ENCODE peak calls at places on chromosomes 7 and 10, in seven cellular contexts. T, W, R, S, F, C and K are unnamed samples.

GRCh38 chr10:35605191-35605590 is at the start of gene GJD4:
- DNase-seq in T (peak), W (no peak), R (no peak), S (no peak), F (no peak), C (no peak), K (no peak)

GRCh38 chr7:99380032-99380822 is 5.7 kb downstream of the ARPC1B start:
- DNase-seq in T (peak), W (no peak), R (peak), S (peak), F (no peak), C (no peak), K (no peak)

GRCh38 chr7:23938937-23939552 is 229.0 kb downstream of the STK31 start:
- DNase-seq in T (no peak), W (peak), R (no peak), S (peak), F (peak), C (peak), K (peak)

GRCh38 chr7:73742338-73742752 is 3.7 kb upstream of the ABHD11 start:
- DNase-seq in T (no peak), W (no peak), R (no peak), S (no peak), F (no peak), C (no peak), K (no peak)

GRCh38 chr10:124296121-124296812 is 122.5 kb downstream of the OAT start:
- DNase-seq in T (no peak), W (peak), R (no peak), S (no peak), F (no peak), C (no peak), K (no peak)

GRCh38 chr10:43688348-43688892 is 39.7 kb upstream of the ZNF32 start:
- DNase-seq in T (no peak), W (no peak), R (no peak), S (no peak), F (no peak), C (no peak), K (no peak)

GRCh38 chr7:11297764-11298163 is 324.1 kb downstream of the PHF14 start:
- DNase-seq in T (no peak), W (no peak), R (no peak), S (no peak), F (no peak), C (no peak), K (no peak)

GRCh38 chr7:39127058-39127457 is 149.3 kb downstream of the POU6F2 start:
- DNase-seq in T (no peak), W (no peak), R (no peak), S (no peak), F (no peak), C (no peak), K (no peak)

GRCh38 chr10:72421895-72422540 is 67.3 kb upstream of the DNAJB12 start:
- DNase-seq in T (no peak), W (no peak), R (no peak), S (no peak), F (no peak), C (no peak), K (no peak)

GRCh38 chr7:41792099-41792498 is 89.2 kb upstream of the INHBA start:
- DNase-seq in T (no peak), W (no peak), R (no peak), S (no peak), F (no peak), C (no peak), K (no peak)

GRCh38 chr10:76711374-76711997 is 926.1 kb downstream of the KCNMA1 start:
- DNase-seq in T (no peak), W (no peak), R (no peak), S (no peak), F (no peak), C (no peak), K (no peak)

GRCh38 chr7:141416691-141417268 is 134.4 kb upstream of the AGK start:
- DNase-seq in T (no peak), W (no peak), R (no peak), S (no peak), F (no peak), C (no peak), K (no peak)

GRCh38 chr7:25031007-25031406 is 51.0 kb upstream of the OSBPL3 start:
- DNase-seq in T (no peak), W (no peak), R (peak), S (peak), F (no peak), C (no peak), K (peak)

GRCh38 chr7:27950123-27950522 is 210.2 kb downstream of the TAX1BP1 start:
- DNase-seq in T (no peak), W (no peak), R (no peak), S (no peak), F (no peak), C (no peak), K (no peak)

GRCh38 chr7:108454674-108455523 is 1.3 kb downstream of the NRCAM start:
- DNase-seq in T (no peak), W (peak), R (no peak), S (peak), F (no peak), C (no peak), K (peak)

GRCh38 chr7:115678049-115678982 is 352.2 kb downstream of the TFEC start:
- DNase-seq in T (no peak), W (no peak), R (no peak), S (no peak), F (no peak), C (peak), K (no peak)

GRCh38 chr10:33790506-33791283 is 456.2 kb upstream of the NRP1 start:
- DNase-seq in T (no peak), W (peak), R (no peak), S (no peak), F (no peak), C (no peak), K (no peak)

GRCh38 chr7:76225379-76225778 is 23.7 kb downstream of the SRRM3 start:
- DNase-seq in T (peak), W (no peak), R (no peak), S (peak), F (no peak), C (no peak), K (no peak)

GRCh38 chr10:13382759-13383753 is 35.0 kb upstream of the SEPHS1 start:
- DNase-seq in T (peak), W (no peak), R (no peak), S (no peak), F (no peak), C (no peak), K (no peak)

GRCh38 chr10:126058104-126058503 is 161.7 kb downstream of the FANK1 start:
- DNase-seq in T (no peak), W (peak), R (no peak), S (no peak), F (no peak), C (no peak), K (no peak)

GRCh38 chr10:43265799-43266721 is 805 bp downstream of the RASGEF1A start:
- DNase-seq in T (no peak), W (peak), R (no peak), S (peak), F (no peak), C (peak), K (peak)

GRCh38 chr10:47278152-47278473 is 21.9 kb upstream of the GDF10 start:
- DNase-seq in T (no peak), W (no peak), R (no peak), S (no peak), F (no peak), C (no peak), K (no peak)

GRCh38 chr7:1664711-1665591 is 5.1 kb upstream of the ELFN1 start:
- DNase-seq in T (peak), W (peak), R (no peak), S (peak), F (no peak), C (peak), K (peak)

GRCh38 chr7:26857534-26858228 is 6.7 kb downstream of the SKAP2 start:
- DNase-seq in T (no peak), W (peak), R (no peak), S (no peak), F (no peak), C (no peak), K (no peak)

GRCh38 chr10:59854571-59854970 is 51.8 kb downstream of the CCDC6 start:
- DNase-seq in T (no peak), W (no peak), R (no peak), S (no peak), F (no peak), C (no peak), K (no peak)

GRCh38 chr10:102066421-102067068 is 1.4 kb downstream of the HPS6 start:
- DNase-seq in T (no peak), W (no peak), R (no peak), S (no peak), F (no peak), C (no peak), K (no peak)

GRCh38 chr7:136102881-136103280 is 125.7 kb upstream of the MTPN start:
- DNase-seq in T (no peak), W (no peak), R (no peak), S (no peak), F (no peak), C (no peak), K (no peak)

GRCh38 chr7:140625908-140626868 is 14.4 kb downstream of the DENND2A start:
- DNase-seq in T (no peak), W (peak), R (no peak), S (no peak), F (peak), C (no peak), K (no peak)

GRCh38 chr7:49417034-49417433 is 356.4 kb upstream of the VWC2 start:
- DNase-seq in T (no peak), W (no peak), R (no peak), S (no peak), F (no peak), C (no peak), K (no peak)

GRCh38 chr7:91310829-91311460 is 46.7 kb downstream of the FZD1 start:
- DNase-seq in T (no peak), W (no peak), R (no peak), S (no peak), F (no peak), C (no peak), K (no peak)

GRCh38 chr7:138981332-138982203 is at the start of gene KIAA1549:
- DNase-seq in T (peak), W (peak), R (no peak), S (peak), F (no peak), C (peak), K (peak)

GRCh38 chr7:34070486-34071323 is 165.4 kb downstream of the BMPER start:
- DNase-seq in T (no peak), W (no peak), R (no peak), S (no peak), F (no peak), C (no peak), K (no peak)

GRCh38 chr7:80134536-80135305 is at the start of gene GNAI1:
- DNase-seq in T (peak), W (peak), R (no peak), S (no peak), F (peak), C (peak), K (no peak)

GRCh38 chr7:20560325-20561180 is 54.9 kb upstream of the ABCB5 start:
- DNase-seq in T (peak), W (no peak), R (no peak), S (no peak), F (no peak), C (peak), K (no peak)

GRCh38 chr10:49398000-49398861 is 2.3 kb upstream of the DRGX start:
- DNase-seq in T (peak), W (peak), R (no peak), S (peak), F (no peak), C (no peak), K (peak)

GRCh38 chr10:82037076-82037475 is 162.1 kb downstream of the NRG3 start:
- DNase-seq in T (no peak), W (peak), R (no peak), S (no peak), F (no peak), C (no peak), K (no peak)

GRCh38 chr7:34133983-34134782 is 228.8 kb downstream of the BMPER start:
- DNase-seq in T (peak), W (peak), R (no peak), S (peak), F (peak), C (peak), K (no peak)

GRCh38 chr10:44424298-44424697 is 39.4 kb upstream of the CXCL12 start:
- DNase-seq in T (no peak), W (no peak), R (no peak), S (no peak), F (no peak), C (no peak), K (no peak)

GRCh38 chr10:69333205-69333604 is 54.9 kb downstream of the HK1 start:
- DNase-seq in T (no peak), W (peak), R (no peak), S (no peak), F (no peak), C (no peak), K (no peak)

GRCh38 chr10:80199828-80200227 is 5.5 kb downstream of the ANXA11 start:
- DNase-seq in T (no peak), W (no peak), R (no peak), S (no peak), F (no peak), C (no peak), K (no peak)

GRCh38 chr7:151819826-151820225 is 57.1 kb downstream of the PRKAG2 start:
- DNase-seq in T (no peak), W (no peak), R (no peak), S (no peak), F (no peak), C (no peak), K (no peak)
- TF ChIP-seq POLR2AphosphoS5 in T (no peak), W (no peak), R (no peak), S (no peak), F (no peak), C (no peak), K (no peak)

GRCh38 chr10:23001901-23002516 is 74.2 kb downstream of the ARMC3 start:
- DNase-seq in T (no peak), W (no peak), R (no peak), S (no peak), F (peak), C (no peak), K (no peak)

GRCh38 chr10:22999942-23000341 is 72.1 kb downstream of the ARMC3 start:
- DNase-seq in T (no peak), W (no peak), R (no peak), S (no peak), F (no peak), C (no peak), K (no peak)

DNA sequence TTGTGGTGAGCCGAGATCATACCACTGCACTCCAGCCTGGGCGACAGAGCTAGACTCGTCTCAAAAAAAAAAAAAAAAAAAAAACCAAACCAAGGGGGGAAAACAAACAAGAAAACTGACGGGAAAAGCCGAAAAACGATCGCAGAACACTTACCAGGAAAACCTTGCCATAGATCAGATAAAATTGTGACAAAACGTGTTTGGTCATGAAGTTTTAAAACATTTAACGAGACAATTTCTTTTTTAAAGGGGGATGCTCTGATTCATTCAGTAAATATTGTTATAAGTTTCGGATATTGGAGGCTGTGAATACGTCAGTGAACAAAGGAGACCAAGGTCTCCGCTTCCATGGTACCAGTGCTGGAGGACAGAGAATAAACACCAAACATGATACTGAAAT is 77.3 kb downstream of the ARMC3 start:
- DNase-seq in T (no peak), W (no peak), R (no peak), S (no peak), F (no peak), C (no peak), K (no peak)
- TF ChIP-seq TAF1 in T (no peak), W (no peak), R (no peak), S (no peak), F (no peak), C (no peak), K (no peak)

DNA sequence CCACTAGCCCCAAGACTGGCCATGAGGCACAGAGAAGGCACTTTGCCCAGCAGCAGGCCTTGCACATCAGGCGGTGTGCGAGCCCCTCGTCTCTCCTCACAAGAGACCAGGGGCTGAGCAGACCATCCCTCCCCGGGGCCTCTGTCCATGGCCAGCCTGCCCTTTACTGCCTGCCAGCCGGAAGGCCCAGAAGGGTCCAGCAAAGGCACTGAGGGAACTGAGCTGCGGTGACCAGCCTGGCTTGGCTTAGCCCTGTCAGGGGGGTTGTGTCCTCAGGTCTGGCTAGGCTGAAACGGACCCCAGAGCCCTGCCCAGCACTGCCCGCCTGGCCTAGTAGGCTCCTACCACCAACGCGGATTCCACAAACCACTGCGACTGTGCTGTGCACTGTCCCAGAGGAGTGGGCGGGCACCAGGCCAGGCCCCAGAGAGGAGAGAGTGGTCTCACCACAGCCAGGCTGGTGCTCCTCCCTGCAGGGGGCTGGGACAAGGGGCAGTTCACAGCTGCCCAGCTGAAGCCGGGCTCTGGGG is 16.6 kb downstream of the CAMK2B start:
- DNase-seq in T (peak), W (peak), R (no peak), S (no peak), F (no peak), C (no peak), K (no peak)
- TF ChIP-seq POLR2AphosphoS5 in T (no peak), W (no peak), R (no peak), S (no peak), F (no peak), C (no peak), K (no peak)

GRCh38 chr7:110514973-110515372 is 576.0 kb upstream of the LRRN3 start:
- DNase-seq in T (no peak), W (no peak), R (no peak), S (no peak), F (no peak), C (no peak), K (no peak)
- TF ChIP-seq TAF1 in T (no peak), W (no peak), R (no peak), S (no peak), F (no peak), C (no peak), K (no peak)

DNA sequence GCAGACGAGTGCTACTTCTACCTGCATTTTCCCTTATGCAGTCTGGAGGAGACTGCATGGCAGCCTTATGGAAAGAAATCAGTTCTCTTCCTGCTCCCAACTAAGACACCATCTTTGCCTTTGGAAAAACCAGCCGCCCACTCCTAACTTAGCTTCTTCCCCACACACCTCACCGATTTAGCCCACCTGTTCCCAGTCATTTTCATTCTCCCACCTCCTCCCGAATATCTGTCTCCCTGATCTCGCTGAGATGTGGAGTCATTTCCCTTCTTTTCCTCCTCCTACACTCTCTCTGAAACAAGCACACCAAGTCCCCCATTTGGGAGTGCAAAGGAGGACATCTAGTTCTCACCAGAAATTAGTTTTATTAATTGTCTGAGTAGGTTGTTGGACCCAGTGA is 35.2 kb upstream of the JCAD start:
- DNase-seq in T (no peak), W (no peak), R (no peak), S (no peak), F (no peak), C (no peak), K (no peak)
- TF ChIP-seq POLR2AphosphoS5 in T (no peak), W (no peak), R (no peak), S (no peak), F (no peak), C (no peak), K (no peak)

GRCh38 chr7:17598846-17599245 is 300.4 kb downstream of the AHR start:
- DNase-seq in T (no peak), W (no peak), R (no peak), S (no peak), F (no peak), C (no peak), K (no peak)
- TF ChIP-seq TAF1 in T (no peak), W (no peak), R (no peak), S (no peak), F (no peak), C (no peak), K (no peak)

GRCh38 chr10:97433430-97434001 is 7.5 kb downstream of the PGAM1 start:
- DNase-seq in T (no peak), W (no peak), R (no peak), S (no peak), F (no peak), C (no peak), K (no peak)
- TF ChIP-seq POLR2AphosphoS5 in T (peak), W (no peak), R (no peak), S (no peak), F (peak), C (peak), K (peak)

DNA sequence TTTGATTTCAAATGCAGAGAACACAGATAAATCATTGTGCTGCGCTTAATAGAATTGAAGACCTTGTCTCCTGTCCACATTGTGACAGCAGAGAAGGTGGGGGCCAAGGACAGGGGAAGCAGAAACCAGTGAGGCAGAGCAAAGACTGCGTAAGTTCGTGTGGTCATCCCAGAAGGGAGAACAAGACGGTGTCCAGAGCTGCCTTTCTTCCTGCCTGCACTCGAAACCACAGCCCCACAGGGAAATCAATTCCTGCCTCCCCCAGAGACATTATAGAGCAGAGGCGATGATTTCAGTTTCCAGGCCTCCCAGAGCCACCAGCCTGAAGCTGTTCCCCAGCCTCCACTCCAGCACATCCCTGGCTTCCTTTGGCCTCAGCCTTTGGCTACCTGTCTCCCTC is 39.7 kb upstream of the UCN3 start:
- DNase-seq in T (no peak), W (no peak), R (no peak), S (no peak), F (no peak), C (no peak), K (no peak)
- TF ChIP-seq TAF1 in T (no peak), W (no peak), R (no peak), S (no peak), F (no peak), C (no peak), K (no peak)

GRCh38 chr10:21424511-21424910 is 101.0 kb downstream of the SKIDA1 start:
- DNase-seq in T (no peak), W (no peak), R (no peak), S (no peak), F (no peak), C (no peak), K (no peak)
- TF ChIP-seq POLR2AphosphoS5 in T (no peak), W (peak), R (no peak), S (no peak), F (no peak), C (no peak), K (no peak)